ENCODE peak calls at places on chromosomes 7 and 10, in four cellular contexts. Q, G, Y and D are unnamed samples.

GRCh38 chr7:70052691-70053090 is 454.4 kb downstream of the AUTS2 start:
- DNase-seq in Y (no peak), G (peak; percentile 21), Q (no peak), D (no peak)

GRCh38 chr7:94654764-94655561 is 970 bp downstream of the SGCE start:
- DNase-seq in Y (peak; percentile 48), Q (peak; percentile 70), G (peak; percentile 15), D (peak; percentile 31)

GRCh38 chr7:47640215-47640739 is 58.4 kb upstream of the TNS3 start:
- DNase-seq in Q (no peak), G (no peak), Y (no peak), D (no peak)

GRCh38 chr10:102615361-102615760 is 28.9 kb upstream of the TRIM8 start:
- DNase-seq in G (peak; percentile 14), Y (no peak), Q (no peak), D (no peak)

GRCh38 chr10:88041243-88042161 is 178.1 kb downstream of the PTEN start:
- DNase-seq in Q (peak; percentile 42), G (no peak), Y (peak; percentile 48), D (no peak)

GRCh38 chr10:77811831-77812430 is 114.6 kb downstream of the DLG5 start:
- DNase-seq in Q (no peak), Y (no peak), G (no peak), D (no peak)

GRCh38 chr7:81882086-81882485 is 112.2 kb upstream of the HGF start:
- DNase-seq in Q (peak; percentile 15), Y (no peak), G (no peak), D (no peak)

GRCh38 chr10:86956195-86956840 is 1.1 kb downstream of the MMRN2 start:
- DNase-seq in Q (no peak), Y (no peak), G (no peak), D (no peak)

GRCh38 chr10:69359089-69360025 is 57.4 kb downstream of the TACR2 start:
- DNase-seq in G (no peak), Y (no peak), Q (peak; percentile 57), D (no peak)

GRCh38 chr10:132308588-132309451 is 1.1 kb upstream of the STK32C start:
- DNase-seq in Y (no peak), G (peak; percentile 29), Q (no peak), D (no peak)

GRCh38 chr10:48478980-48479811 is 125.7 kb downstream of the ARHGAP22 start:
- DNase-seq in Q (no peak), Y (no peak), G (no peak), D (no peak)

GRCh38 chr7:112484671-112485097 is 3.9 kb downstream of the LSMEM1 start:
- DNase-seq in Y (peak; percentile 93), G (peak; percentile 74), Q (peak; percentile 98), D (no peak)

GRCh38 chr10:102540023-102540422 is 36.3 kb downstream of the SUFU start:
- DNase-seq in Y (peak; percentile 30), Q (peak; percentile 23), G (peak; percentile 45), D (no peak)

GRCh38 chr10:122847782-122848604 is 2.3 kb upstream of the CUZD1 start:
- DNase-seq in Q (no peak), Y (peak; percentile 34), G (no peak), D (no peak)

GRCh38 chr7:39617010-39617409 is 6.4 kb upstream of the RALA start:
- DNase-seq in Q (no peak), G (peak; percentile 19), Y (peak; percentile 66), D (no peak)

GRCh38 chr10:133455611-133456031 is 1.9 kb downstream of the SCART1 start:
- DNase-seq in Q (no peak), Y (no peak), G (no peak), D (no peak)
- H3K9me3 ChIP-seq in Q (no peaks in the 10 kb centered on the region), Y (no peaks in the 10 kb centered on the region), G (peaks cover 72% of the 10 kb centered on the region), D (no peaks in the 10 kb centered on the region)

DNA sequence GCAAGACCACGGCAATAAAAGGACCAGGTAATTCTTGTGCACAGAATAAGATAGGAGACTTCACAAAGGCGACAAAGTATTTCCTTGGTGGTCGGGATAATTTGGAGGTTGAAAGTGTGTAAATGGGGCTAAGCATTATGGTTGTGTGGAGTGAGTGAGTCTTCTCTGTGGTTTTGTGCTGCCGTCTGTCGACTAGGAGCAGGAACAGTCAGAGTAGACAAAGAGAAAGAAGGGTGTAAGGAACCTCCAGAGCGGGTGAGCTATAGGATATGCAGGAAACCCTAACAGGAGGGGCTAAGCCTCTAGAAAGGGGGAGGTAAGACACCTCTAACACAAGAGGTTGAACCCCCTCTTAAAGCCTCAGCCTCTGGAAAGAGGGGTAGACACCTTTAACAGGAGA is 201.6 kb downstream of the SH2D4B start:
- DNase-seq in Q (no peak), Y (no peak), G (no peak), D (no peak)
- H2BK120ac ChIP-seq in Q (no peak overlapping the region), Y (no peak overlapping the region), G (no peak overlapping the region), D (peak overlapping the region; percentile 10)

GRCh38 chr10:50033481-50033880 is 34.3 kb upstream of the WASHC2A start:
- DNase-seq in Y (peak; percentile 74), Q (peak; percentile 65), G (no peak), D (no peak)
- H3K9me3 ChIP-seq in Y (no peaks in the 10 kb centered on the region), Q (no peaks in the 10 kb centered on the region), G (no peaks in the 10 kb centered on the region), D (no peaks in the 10 kb centered on the region)

GRCh38 chr7:140322759-140323158 is 75.6 kb downstream of the SLC37A3 start:
- DNase-seq in Q (no peak), G (no peak), Y (no peak), D (no peak)
- H2BK120ac ChIP-seq in Q (no peak overlapping the region), G (no peak overlapping the region), Y (no peak overlapping the region), D (no peak overlapping the region)

DNA sequence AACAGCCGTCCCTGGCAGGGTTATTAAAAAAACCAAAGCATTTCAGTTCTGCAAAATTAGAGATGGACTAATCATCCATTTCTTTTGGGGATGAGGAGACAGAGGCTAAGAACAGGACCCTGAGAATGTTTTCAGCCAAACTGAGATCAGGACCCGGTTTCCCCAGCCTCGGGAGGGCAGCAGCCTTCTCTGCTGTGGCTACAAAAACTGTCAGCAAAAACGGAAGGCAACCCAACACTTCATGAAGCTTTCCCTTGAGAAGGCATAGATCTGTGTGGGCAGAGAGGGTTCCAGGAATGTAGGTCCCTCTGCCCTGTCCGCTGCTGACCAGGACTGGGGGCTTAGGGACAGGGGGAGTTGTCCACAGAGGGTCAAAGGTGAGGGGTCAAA is 313.5 kb downstream of the TCERG1L start:
- DNase-seq in Q (no peak), Y (no peak), G (no peak), D (no peak)
- H3K9me3 ChIP-seq in Q (no peaks in the 10 kb centered on the region), Y (peaks cover 45% of the 10 kb centered on the region), G (peaks cover 5% of the 10 kb centered on the region), D (no peaks in the 10 kb centered on the region)